ENCODE peak calls at places on chromosomes 1 and 21, in four cellular contexts. J is HCT116, M is MM.1S, E is GM23338. H is an unnamed sample.

GRCh38 chr1:27147842-27148518 is 6.9 kb downstream of the SLC9A1 start:
- DNase-seq in E (no peak), J (no peak), M (no peak), H (no peak)

GRCh38 chr1:38790422-38791212 is 69.0 kb downstream of the RRAGC start:
- DNase-seq in J (no peak), M (no peak), E (no peak), H (no peak)

GRCh38 chr21:44872266-44872567 is 1.3 kb downstream of the PTTG1IP start:
- DNase-seq in E (no peak), M (no peak), J (no peak), H (no peak)

GRCh38 chr1:203644661-203645510 is 18.3 kb downstream of the ATP2B4 start:
- DNase-seq in J (no peak), E (no peak), M (no peak), H (no peak)

GRCh38 chr1:107293901-107294600 is 153.2 kb downstream of the NTNG1 start:
- DNase-seq in E (no peak), M (no peak), J (no peak), H (no peak)

GRCh38 chr1:24910751-24911650 is 19.1 kb downstream of the RUNX3 start:
- DNase-seq in J (no peak), E (no peak), M (no peak), H (no peak)

GRCh38 chr1:200934676-200935245 is 40.1 kb downstream of the INAVA start:
- DNase-seq in E (no peak), M (no peak), J (no peak), H (no peak)

GRCh38 chr1:84998642-84999280 is 1.8 kb upstream of the MCOLN2 start:
- DNase-seq in M (no peak), J (no peak), E (peak; percentile 43), H (no peak)

GRCh38 chr1:247421074-247421473 is 5.1 kb downstream of the NLRP3 start:
- DNase-seq in M (no peak), J (no peak), E (no peak), H (no peak)

GRCh38 chr1:219367496-219367895 is 193.8 kb downstream of the LYPLAL1 start:
- DNase-seq in J (no peak), E (no peak), M (no peak), H (no peak)

GRCh38 chr1:229085291-229085690 is 185.6 kb upstream of the RAB4A start:
- DNase-seq in J (no peak), E (no peak), M (no peak), H (no peak)

GRCh38 chr1:245079021-245079609 is 75.7 kb upstream of the KIF26B start:
- DNase-seq in M (peak; percentile 32), E (peak; percentile 42), J (peak; percentile 57), H (no peak)

GRCh38 chr21:20647603-20648002 is 350.6 kb upstream of the NCAM2 start:
- DNase-seq in J (no peak), M (no peak), E (no peak), H (no peak)

GRCh38 chr1:36126797-36127500 is 1.9 kb upstream of the COL8A2 start:
- DNase-seq in J (no peak), E (no peak), M (no peak), H (no peak)

GRCh38 chr1:39526466-39527189 is 35.2 kb downstream of the BMP8A start:
- DNase-seq in J (no peak), E (no peak), M (no peak), H (no peak)

GRCh38 chr1:98304888-98305287 is 356.6 kb upstream of the SNX7 start:
- DNase-seq in E (no peak), M (no peak), J (no peak), H (no peak)

GRCh38 chr1:167033646-167034045 is 44.6 kb downstream of the MAEL start:
- DNase-seq in M (no peak), J (no peak), E (no peak), H (no peak)

GRCh38 chr1:4682607-4683220 is 28.3 kb downstream of the AJAP1 start:
- DNase-seq in E (no peak), M (no peak), J (no peak), H (no peak)

GRCh38 chr1:2874207-2875165 is 73.0 kb upstream of the TTC34 start:
- DNase-seq in J (no peak), E (no peak), M (no peak), H (no peak)

GRCh38 chr21:38958940-38959685 is 153.4 kb downstream of the ETS2 start:
- DNase-seq in M (no peak), E (no peak), J (no peak), H (no peak)

GRCh38 chr1:172670791-172671190 is 11.9 kb downstream of the FASLG start:
- DNase-seq in M (no peak), E (no peak), J (no peak), H (no peak)

GRCh38 chr1:53771648-53772047 is 32.7 kb upstream of the GLIS1 start:
- DNase-seq in E (no peak), M (no peak), J (no peak), H (no peak)

GRCh38 chr1:50969611-50970507 is at the start of gene CDKN2C:
- DNase-seq in J (no peak), E (peak; percentile 61), M (no peak), H (peak; percentile 48)

GRCh38 chr1:50967416-50968020 is 2.5 kb upstream of the CDKN2C start:
- DNase-seq in J (no peak), E (no peak), M (no peak), H (no peak)

GRCh38 chr1:50968021-50968883 is 1.8 kb upstream of the CDKN2C start:
- DNase-seq in J (peak; percentile 67), M (no peak), E (peak; percentile 92), H (no peak)

GRCh38 chr1:50970508-50970885 is 452 bp downstream of the CDKN2C start:
- DNase-seq in M (no peak), E (no peak), J (no peak), H (no peak)

GRCh38 chr1:50968884-50969610 is 998 bp upstream of the CDKN2C start:
- DNase-seq in J (no peak), M (no peak), E (peak; percentile 50), H (no peak)
- H3K79me2 ChIP-seq in J (no peaks in the 10 kb centered on the region), M (no peaks in the 10 kb centered on the region), E (no peaks in the 10 kb centered on the region), H (peaks cover 4% of the 10 kb centered on the region)

GRCh38 chr1:109801791-109802135 is 38.0 kb upstream of the EPS8L3 start:
- DNase-seq in M (no peak), J (no peak), E (no peak), H (no peak)
- H3K4me3 ChIP-seq in M (no peak overlapping the region), J (no peak overlapping the region), E (no peak overlapping the region), H (no peak overlapping the region)

GRCh38 chr21:15849925-15850324 is 120.1 kb downstream of the USP25 start:
- DNase-seq in E (no peak), J (no peak), M (no peak), H (no peak)
- TF ChIP-seq CTCF in E (no peak), J (no peak), M (no peak), H (no peak)

GRCh38 chr1:9311489-9311888 is 18.8 kb downstream of the SPSB1 start:
- DNase-seq in M (no peak), E (no peak), J (no peak), H (no peak)

GRCh38 chr1:9309991-9310390 is 17.3 kb downstream of the SPSB1 start:
- DNase-seq in M (no peak), E (no peak), J (no peak), H (no peak)

GRCh38 chr1:9312183-9312582 is 19.5 kb downstream of the SPSB1 start:
- DNase-seq in E (no peak), M (no peak), J (no peak), H (no peak)

GRCh38 chr1:9309080-9309479 is 16.4 kb downstream of the SPSB1 start:
- DNase-seq in M (no peak), J (no peak), E (no peak), H (no peak)

GRCh38 chr1:9311029-9311428 is 18.3 kb downstream of the SPSB1 start:
- DNase-seq in J (no peak), M (no peak), E (no peak), H (no peak)
- H3K79me2 ChIP-seq in J (peaks cover 60% of the 10 kb centered on the region), M (peaks cover 3% of the 10 kb centered on the region), E (no peaks in the 10 kb centered on the region), H (peaks cover 75% of the 10 kb centered on the region)

GRCh38 chr1:154968731-154969130 is 1.8 kb downstream of the SHC1 start:
- DNase-seq in J (no peak), E (no peak), M (no peak), H (no peak)
- H3K4me3 ChIP-seq in J (no peak overlapping the region), E (peak overlapping the region; percentile 82), M (no peak overlapping the region), H (peak overlapping the region; percentile 52)

GRCh38 chr1:111980684-111981083 is 8.8 kb downstream of the KCND3 start:
- DNase-seq in E (no peak), M (no peak), J (no peak), H (no peak)

GRCh38 chr1:111983500-111983899 is 6.0 kb downstream of the KCND3 start:
- DNase-seq in M (no peak), E (no peak), J (no peak), H (no peak)

GRCh38 chr1:111982428-111982827 is 7.0 kb downstream of the KCND3 start:
- DNase-seq in J (no peak), M (no peak), E (no peak), H (no peak)

GRCh38 chr1:111978695-111979094 is 10.8 kb downstream of the KCND3 start:
- DNase-seq in M (no peak), E (no peak), J (no peak), H (no peak)

GRCh38 chr1:111981871-111982270 is 7.6 kb downstream of the KCND3 start:
- DNase-seq in M (no peak), E (no peak), J (no peak), H (no peak)
- TF ChIP-seq CTCF in M (no peak), E (no peak), J (no peak), H (no peak)

GRCh38 chr1:112956503-112957132 is 622 bp upstream of the SLC16A1 start:
- DNase-seq in E (peak; percentile 78), M (peak; percentile 14), J (no peak), H (no peak)

GRCh38 chr1:112954059-112954458 is 1.9 kb downstream of the SLC16A1 start:
- DNase-seq in E (no peak), J (no peak), M (no peak), H (no peak)

GRCh38 chr1:112957133-112957812 is 1.3 kb upstream of the SLC16A1 start:
- DNase-seq in M (peak; percentile 74), J (peak; percentile 75), E (peak; percentile 75), H (no peak)

GRCh38 chr1:112955678-112956502 is at the start of gene SLC16A1:
- DNase-seq in E (peak; percentile 90), J (peak; percentile 74), M (peak; percentile 82), H (peak; percentile 72)

DNA sequence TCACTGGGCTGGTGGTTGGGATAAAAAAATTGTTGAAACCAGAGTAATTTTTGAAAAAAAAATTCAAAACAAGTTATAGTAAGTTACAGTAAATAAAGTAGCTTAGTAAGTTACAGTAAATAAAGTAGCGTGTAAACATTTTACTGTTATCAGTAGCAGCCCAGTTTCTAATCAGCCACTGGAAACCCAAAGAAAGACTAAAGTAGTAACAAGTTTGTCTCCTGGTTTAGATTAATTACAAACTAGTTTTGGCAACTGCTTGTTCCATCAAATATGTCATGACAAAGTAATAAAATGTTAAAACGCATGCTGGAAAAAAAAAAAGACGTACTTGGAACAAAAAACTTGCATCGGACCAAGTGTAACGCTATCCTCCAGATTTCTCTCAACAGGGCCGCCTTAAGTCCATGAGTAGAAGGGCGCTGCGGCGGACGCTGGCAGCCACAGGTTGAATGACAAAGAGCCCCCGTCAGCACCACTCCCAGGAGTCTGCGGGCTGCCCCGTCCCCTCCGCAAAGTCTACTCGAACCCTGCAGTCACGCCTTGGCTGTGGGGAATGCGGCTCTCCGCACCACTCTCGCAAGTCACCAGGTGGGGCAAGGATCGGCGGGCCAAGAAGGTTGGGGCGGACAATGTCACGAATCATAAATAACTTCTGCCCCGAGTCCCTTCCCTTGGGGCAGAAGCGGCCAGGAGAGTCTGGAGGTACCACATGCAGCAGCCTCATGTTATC is 885 bp downstream of the SLC16A1 start:
- DNase-seq in M (peak; percentile 48), E (peak; percentile 90), J (peak; percentile 38), H (no peak)
- H3K79me2 ChIP-seq in M (peaks cover 82% of the 10 kb centered on the region), E (peaks cover 97% of the 10 kb centered on the region), J (peaks cover 93% of the 10 kb centered on the region), H (peaks cover 95% of the 10 kb centered on the region)

H was measured in keratinocyte.